ENCODE peak calls at places on chromosomes 1 and 21, in ten cellular contexts. One of them, this sample, is unnamed.

GRCh38 chr1:26575350-26575747 is 45.8 kb downstream of the RPS6KA1 start:
- DNase-seq in GM23248: no peak
- DNase-seq in SW480: no peak
- DNase-seq in HuH-7: no peak
- DNase-seq in HEK293T: no peak
- DNase-seq in astrocyte: no peak
- DNase-seq in lung: no peak
- DNase-seq in amygdala: no peak
- DNase-seq in LoVo: no peak
- DNase-seq in OCI-LY7: no peak
- DNase-seq in this sample: no peak

GRCh38 chr1:70042090-70042716 is 163.2 kb downstream of the LRRC40 start:
- DNase-seq in HuH-7: no peak
- DNase-seq in HEK293T: no peak
- DNase-seq in astrocyte: peak; percentile 32
- DNase-seq in LoVo: no peak
- DNase-seq in SW480: no peak
- DNase-seq in amygdala: no peak
- DNase-seq in OCI-LY7: no peak
- DNase-seq in GM23248: no peak
- DNase-seq in lung: no peak
- DNase-seq in this sample: no peak

GRCh38 chr1:24557711-24558121 is 1.8 kb downstream of the NCMAP start:
- DNase-seq in OCI-LY7: peak; percentile 60
- DNase-seq in astrocyte: no peak
- DNase-seq in HuH-7: no peak
- DNase-seq in LoVo: no peak
- DNase-seq in GM23248: no peak
- DNase-seq in HEK293T: no peak
- DNase-seq in lung: no peak
- DNase-seq in SW480: no peak
- DNase-seq in amygdala: no peak
- DNase-seq in this sample: no peak

GRCh38 chr1:117339866-117340357 is 27.3 kb upstream of the MAN1A2 start:
- DNase-seq in lung: no peak
- DNase-seq in amygdala: no peak
- DNase-seq in HEK293T: peak; percentile 78
- DNase-seq in SW480: peak; percentile 7
- DNase-seq in GM23248: peak; percentile 63
- DNase-seq in LoVo: no peak
- DNase-seq in astrocyte: peak; percentile 54
- DNase-seq in OCI-LY7: peak; percentile 17
- DNase-seq in HuH-7: peak; percentile 23
- DNase-seq in this sample: no peak

GRCh38 chr1:13781907-13782633 is 82.1 kb downstream of the PRDM2 start:
- DNase-seq in HuH-7: no peak
- DNase-seq in lung: no peak
- DNase-seq in astrocyte: peak; percentile 79
- DNase-seq in SW480: no peak
- DNase-seq in amygdala: no peak
- DNase-seq in HEK293T: no peak
- DNase-seq in LoVo: no peak
- DNase-seq in OCI-LY7: no peak
- DNase-seq in GM23248: peak; percentile 86
- DNase-seq in this sample: no peak

GRCh38 chr1:83692524-83693336 is 306.2 kb downstream of the TTLL7 start:
- DNase-seq in lung: no peak
- DNase-seq in amygdala: no peak
- DNase-seq in LoVo: no peak
- DNase-seq in astrocyte: peak; percentile 33
- DNase-seq in HuH-7: peak; percentile 32
- DNase-seq in HEK293T: peak; percentile 66
- DNase-seq in SW480: peak; percentile 5
- DNase-seq in OCI-LY7: peak; percentile 42
- DNase-seq in GM23248: peak; percentile 9
- DNase-seq in this sample: no peak

GRCh38 chr1:67682659-67683197 is 2.3 kb upstream of the GADD45A start:
- DNase-seq in astrocyte: peak; percentile 96
- DNase-seq in SW480: peak; percentile 86
- DNase-seq in HEK293T: no peak
- DNase-seq in amygdala: no peak
- DNase-seq in HuH-7: no peak
- DNase-seq in OCI-LY7: no peak
- DNase-seq in GM23248: peak; percentile 90
- DNase-seq in lung: no peak
- DNase-seq in LoVo: peak; percentile 43
- DNase-seq in this sample: no peak

GRCh38 chr1:18618546-18619466 is 11.8 kb upstream of the PAX7 start:
- DNase-seq in lung: no peak
- DNase-seq in astrocyte: peak; percentile 18
- DNase-seq in OCI-LY7: no peak
- DNase-seq in GM23248: no peak
- DNase-seq in SW480: peak; percentile 86
- DNase-seq in amygdala: no peak
- DNase-seq in HEK293T: no peak
- DNase-seq in HuH-7: no peak
- DNase-seq in LoVo: peak; percentile 67
- DNase-seq in this sample: no peak

GRCh38 chr1:114756949-114757454 is 782 bp downstream of the CSDE1 start:
- DNase-seq in HuH-7: no peak
- DNase-seq in LoVo: peak; percentile 26
- DNase-seq in GM23248: peak; percentile 89
- DNase-seq in lung: peak; percentile 44
- DNase-seq in amygdala: no peak
- DNase-seq in SW480: no peak
- DNase-seq in OCI-LY7: no peak
- DNase-seq in HEK293T: peak; percentile 20
- DNase-seq in astrocyte: peak; percentile 33
- DNase-seq in this sample: no peak

GRCh38 chr1:227330279-227330678 is 12.0 kb upstream of the CDC42BPA start:
- DNase-seq in HEK293T: no peak
- DNase-seq in astrocyte: no peak
- DNase-seq in LoVo: no peak
- DNase-seq in GM23248: no peak
- DNase-seq in amygdala: no peak
- DNase-seq in OCI-LY7: no peak
- DNase-seq in HuH-7: no peak
- DNase-seq in SW480: no peak
- DNase-seq in lung: no peak
- DNase-seq in this sample: no peak

GRCh38 chr1:42758641-42759040 is 8.2 kb downstream of the P3H1 start:
- DNase-seq in LoVo: no peak
- DNase-seq in SW480: no peak
- DNase-seq in HuH-7: no peak
- DNase-seq in astrocyte: no peak
- DNase-seq in amygdala: no peak
- DNase-seq in OCI-LY7: peak; percentile 4
- DNase-seq in GM23248: no peak
- DNase-seq in HEK293T: no peak
- DNase-seq in lung: no peak
- DNase-seq in this sample: no peak

GRCh38 chr1:224696891-224697765 is 81.0 kb downstream of the CNIH3 start:
- DNase-seq in HEK293T: no peak
- DNase-seq in LoVo: no peak
- DNase-seq in GM23248: peak; percentile 88
- DNase-seq in lung: no peak
- DNase-seq in HuH-7: no peak
- DNase-seq in SW480: peak; percentile 45
- DNase-seq in astrocyte: peak; percentile 75
- DNase-seq in amygdala: no peak
- DNase-seq in OCI-LY7: no peak
- DNase-seq in this sample: no peak

GRCh38 chr1:30732277-30732996 is 9.1 kb upstream of the MATN1 start:
- DNase-seq in amygdala: no peak
- DNase-seq in astrocyte: peak; percentile 68
- DNase-seq in GM23248: peak; percentile 23
- DNase-seq in HEK293T: no peak
- DNase-seq in lung: no peak
- DNase-seq in OCI-LY7: no peak
- DNase-seq in LoVo: no peak
- DNase-seq in SW480: peak; percentile 91
- DNase-seq in HuH-7: no peak
- DNase-seq in this sample: peak; percentile 48

GRCh38 chr1:53553734-53554509 is 94.7 kb downstream of the DMRTB1 start:
- DNase-seq in SW480: no peak
- DNase-seq in amygdala: no peak
- DNase-seq in astrocyte: no peak
- DNase-seq in HEK293T: no peak
- DNase-seq in LoVo: no peak
- DNase-seq in lung: no peak
- DNase-seq in OCI-LY7: no peak
- DNase-seq in HuH-7: no peak
- DNase-seq in GM23248: no peak
- DNase-seq in this sample: no peak

GRCh38 chr1:27106561-27107323 is 48.2 kb downstream of the SLC9A1 start:
- DNase-seq in LoVo: no peak
- DNase-seq in astrocyte: no peak
- DNase-seq in SW480: no peak
- DNase-seq in HuH-7: no peak
- DNase-seq in lung: no peak
- DNase-seq in OCI-LY7: peak; percentile 55
- DNase-seq in amygdala: no peak
- DNase-seq in HEK293T: no peak
- DNase-seq in GM23248: no peak
- DNase-seq in this sample: no peak

GRCh38 chr1:7387053-7387861 is 383.8 kb upstream of the VAMP3 start:
- DNase-seq in OCI-LY7: no peak
- DNase-seq in astrocyte: peak; percentile 39
- DNase-seq in HEK293T: no peak
- DNase-seq in SW480: no peak
- DNase-seq in amygdala: no peak
- DNase-seq in lung: no peak
- DNase-seq in GM23248: no peak
- DNase-seq in HuH-7: no peak
- DNase-seq in LoVo: no peak
- DNase-seq in this sample: no peak

GRCh38 chr1:47031585-47031984 is 8.1 kb downstream of the CYP4X1 start:
- DNase-seq in amygdala: no peak
- DNase-seq in SW480: no peak
- DNase-seq in OCI-LY7: no peak
- DNase-seq in lung: no peak
- DNase-seq in LoVo: no peak
- DNase-seq in astrocyte: no peak
- DNase-seq in GM23248: no peak
- DNase-seq in HuH-7: no peak
- DNase-seq in HEK293T: no peak
- DNase-seq in this sample: no peak

GRCh38 chr1:68723791-68724190 is 226.9 kb upstream of the DEPDC1 start:
- DNase-seq in HEK293T: no peak
- DNase-seq in GM23248: no peak
- DNase-seq in lung: no peak
- DNase-seq in OCI-LY7: no peak
- DNase-seq in LoVo: no peak
- DNase-seq in HuH-7: no peak
- DNase-seq in astrocyte: no peak
- DNase-seq in amygdala: no peak
- DNase-seq in SW480: no peak
- DNase-seq in this sample: no peak

GRCh38 chr1:237041795-237042466 is at the start of gene RYR2:
- DNase-seq in astrocyte: no peak
- DNase-seq in LoVo: no peak
- DNase-seq in HEK293T: peak; percentile 88
- DNase-seq in SW480: no peak
- DNase-seq in GM23248: peak; percentile 5
- DNase-seq in OCI-LY7: no peak
- DNase-seq in HuH-7: no peak
- DNase-seq in lung: no peak
- DNase-seq in amygdala: no peak
- DNase-seq in this sample: peak; percentile 55

GRCh38 chr1:29830916-29831315 is 594.6 kb downstream of the PTPRU start:
- DNase-seq in LoVo: no peak
- DNase-seq in lung: no peak
- DNase-seq in HEK293T: no peak
- DNase-seq in HuH-7: no peak
- DNase-seq in astrocyte: no peak
- DNase-seq in OCI-LY7: no peak
- DNase-seq in amygdala: no peak
- DNase-seq in SW480: no peak
- DNase-seq in GM23248: no peak
- DNase-seq in this sample: no peak

GRCh38 chr1:8739377-8739776 is 78.1 kb downstream of the RERE start:
- DNase-seq in SW480: no peak
- DNase-seq in astrocyte: no peak
- DNase-seq in OCI-LY7: no peak
- DNase-seq in HEK293T: peak; percentile 11
- DNase-seq in GM23248: no peak
- DNase-seq in LoVo: no peak
- DNase-seq in amygdala: no peak
- DNase-seq in HuH-7: no peak
- DNase-seq in lung: no peak
- DNase-seq in this sample: no peak

GRCh38 chr1:111463029-111463683 is 10.6 kb upstream of the C1orf162 start:
- DNase-seq in SW480: no peak
- DNase-seq in astrocyte: peak; percentile 79
- DNase-seq in lung: no peak
- DNase-seq in HuH-7: no peak
- DNase-seq in HEK293T: no peak
- DNase-seq in LoVo: peak; percentile 28
- DNase-seq in OCI-LY7: no peak
- DNase-seq in GM23248: peak; percentile 33
- DNase-seq in amygdala: no peak
- DNase-seq in this sample: no peak

GRCh38 chr21:43262427-43262826 is 93.6 kb downstream of the CRYAA start:
- DNase-seq in lung: no peak
- DNase-seq in SW480: no peak
- DNase-seq in amygdala: no peak
- DNase-seq in GM23248: no peak
- DNase-seq in LoVo: no peak
- DNase-seq in astrocyte: no peak
- DNase-seq in HEK293T: no peak
- DNase-seq in OCI-LY7: no peak
- DNase-seq in HuH-7: no peak
- DNase-seq in this sample: no peak

GRCh38 chr1:149843302-149844041 is 55.9 kb upstream of the BOLA1 start:
- DNase-seq in lung: no peak
- DNase-seq in SW480: peak; percentile 8
- DNase-seq in amygdala: no peak
- DNase-seq in astrocyte: no peak
- DNase-seq in OCI-LY7: peak; percentile 56
- DNase-seq in HuH-7: no peak
- DNase-seq in LoVo: no peak
- DNase-seq in GM23248: peak; percentile 30
- DNase-seq in HEK293T: no peak
- DNase-seq in this sample: no peak

GRCh38 chr1:21263052-21263429 is 27.2 kb downstream of the ECE1 start:
- DNase-seq in HEK293T: no peak
- DNase-seq in HuH-7: no peak
- DNase-seq in astrocyte: no peak
- DNase-seq in SW480: no peak
- DNase-seq in amygdala: no peak
- DNase-seq in lung: no peak
- DNase-seq in OCI-LY7: no peak
- DNase-seq in GM23248: no peak
- DNase-seq in LoVo: no peak
- DNase-seq in this sample: no peak

GRCh38 chr1:17606826-17607440 is 67.4 kb downstream of the ARHGEF10L start:
- DNase-seq in LoVo: peak; percentile 41
- DNase-seq in HuH-7: peak; percentile 80
- DNase-seq in SW480: peak; percentile 52
- DNase-seq in GM23248: peak; percentile 77
- DNase-seq in HEK293T: peak; percentile 72
- DNase-seq in astrocyte: peak; percentile 24
- DNase-seq in lung: peak; percentile 75
- DNase-seq in amygdala: no peak
- DNase-seq in OCI-LY7: peak; percentile 63
- DNase-seq in this sample: peak; percentile 72

This sample was measured in frontal cortex.